ENCODE peak calls at places on chromosomes 2 and 18, in six cellular contexts. O is GM23338, C is GM23248, Q is A549, A is neural progenitor cell, S is right cardiac atrium. M is an unnamed sample. For H3K4me1, the result is how much of the 10 kb centered on the place peaks cover.

GRCh38 chr2:157497603-157498314 is 53.9 kb upstream of the CYTIP start:
- DNase-seq in O (peak), S (no peak), Q (peak), C (peak), A (peak), M (no peak)

GRCh38 chr2:64586883-64587481 is 62.9 kb downstream of the AFTPH start:
- DNase-seq in S (no peak), A (peak), Q (peak), O (peak), C (peak), M (no peak)

GRCh38 chr2:224584111-224584764 is 925 bp downstream of the CUL3 start:
- DNase-seq in S (peak), O (peak), C (peak), A (peak), Q (peak), M (peak)

GRCh38 chr2:11058129-11058528 is 97.1 kb upstream of the SLC66A3 start:
- DNase-seq in Q (no peak), O (no peak), C (no peak), S (no peak), A (no peak), M (no peak)

GRCh38 chr18:2948038-2948437 is 64.9 kb downstream of the LPIN2 start:
- DNase-seq in O (peak), S (no peak), C (peak), Q (peak), A (peak), M (no peak)

GRCh38 chr2:220043155-220043992 is 415.9 kb downstream of the SLC4A3 start:
- DNase-seq in A (no peak), Q (no peak), C (peak), S (no peak), O (no peak), M (no peak)

GRCh38 chr18:45447364-45448265 is 167.7 kb upstream of the SLC14A2 start:
- DNase-seq in Q (no peak), S (no peak), A (no peak), O (no peak), C (no peak), M (no peak)

GRCh38 chr2:27776097-27776496 is 4.6 kb downstream of the MRPL33 start:
- DNase-seq in A (no peak), Q (no peak), C (peak), S (peak), O (no peak), M (no peak)

GRCh38 chr18:58258707-58259342 is 214.8 kb downstream of the NEDD4L start:
- DNase-seq in O (no peak), C (no peak), S (no peak), A (no peak), Q (no peak), M (no peak)

GRCh38 chr2:208354964-208355381 is 51.6 kb upstream of the PTH2R start:
- DNase-seq in A (no peak), S (no peak), O (no peak), Q (no peak), C (no peak), M (no peak)

GRCh38 chr2:209662091-209662490 is 109.5 kb upstream of the UNC80 start:
- DNase-seq in C (no peak), Q (no peak), S (no peak), O (no peak), A (no peak), M (no peak)

GRCh38 chr18:23798249-23798648 is 109.0 kb downstream of the LAMA3 start:
- DNase-seq in S (no peak), C (peak), A (no peak), O (no peak), Q (no peak), M (no peak)

GRCh38 chr2:185934232-185934631 is 195.6 kb downstream of the FSIP2 start:
- DNase-seq in A (no peak), Q (no peak), C (no peak), O (no peak), S (no peak), M (no peak)

GRCh38 chr18:64410685-64411084 is 261.8 kb upstream of the LINC00305 start:
- DNase-seq in A (no peak), O (no peak), S (no peak), Q (no peak), C (no peak), M (no peak)

GRCh38 chr2:113083311-113083710 is 15.5 kb downstream of the IL1F10 start:
- DNase-seq in Q (no peak), A (no peak), O (no peak), C (no peak), S (no peak), M (no peak)

GRCh38 chr2:235666240-235666781 is 172.5 kb downstream of the AGAP1 start:
- DNase-seq in Q (peak), S (no peak), O (peak), A (peak), C (peak), M (peak)
- H3K4me1 ChIP-seq in Q (under half), S (under half), O (half or more), A (under half), C (under half), M (under half)

GRCh38 chr2:171711351-171711750 is 24.1 kb downstream of the DYNC1I2 start:
- DNase-seq in C (peak), O (no peak), Q (no peak), S (no peak), A (no peak), M (no peak)
- H3K4me3 ChIP-seq in C (peak), O (no peak), Q (no peak), S (no peak), A (no peak), M (no peak)

GRCh38 chr2:238238766-238239551 is 879 bp downstream of the HES6 start:
- DNase-seq in S (peak), Q (no peak), C (peak), O (peak), A (peak), M (peak)

GRCh38 chr2:238240761-238241711 is 1.2 kb upstream of the HES6 start:
- DNase-seq in C (peak), Q (no peak), S (peak), A (peak), O (peak), M (no peak)

GRCh38 chr2:238239552-238239871 is 326 bp downstream of the HES6 start:
- DNase-seq in C (peak), Q (no peak), O (peak), A (peak), S (no peak), M (peak)

GRCh38 chr2:238238311-238238765 is 1.5 kb downstream of the HES6 start:
- DNase-seq in A (no peak), O (no peak), C (no peak), S (no peak), Q (no peak), M (no peak)

DNA sequence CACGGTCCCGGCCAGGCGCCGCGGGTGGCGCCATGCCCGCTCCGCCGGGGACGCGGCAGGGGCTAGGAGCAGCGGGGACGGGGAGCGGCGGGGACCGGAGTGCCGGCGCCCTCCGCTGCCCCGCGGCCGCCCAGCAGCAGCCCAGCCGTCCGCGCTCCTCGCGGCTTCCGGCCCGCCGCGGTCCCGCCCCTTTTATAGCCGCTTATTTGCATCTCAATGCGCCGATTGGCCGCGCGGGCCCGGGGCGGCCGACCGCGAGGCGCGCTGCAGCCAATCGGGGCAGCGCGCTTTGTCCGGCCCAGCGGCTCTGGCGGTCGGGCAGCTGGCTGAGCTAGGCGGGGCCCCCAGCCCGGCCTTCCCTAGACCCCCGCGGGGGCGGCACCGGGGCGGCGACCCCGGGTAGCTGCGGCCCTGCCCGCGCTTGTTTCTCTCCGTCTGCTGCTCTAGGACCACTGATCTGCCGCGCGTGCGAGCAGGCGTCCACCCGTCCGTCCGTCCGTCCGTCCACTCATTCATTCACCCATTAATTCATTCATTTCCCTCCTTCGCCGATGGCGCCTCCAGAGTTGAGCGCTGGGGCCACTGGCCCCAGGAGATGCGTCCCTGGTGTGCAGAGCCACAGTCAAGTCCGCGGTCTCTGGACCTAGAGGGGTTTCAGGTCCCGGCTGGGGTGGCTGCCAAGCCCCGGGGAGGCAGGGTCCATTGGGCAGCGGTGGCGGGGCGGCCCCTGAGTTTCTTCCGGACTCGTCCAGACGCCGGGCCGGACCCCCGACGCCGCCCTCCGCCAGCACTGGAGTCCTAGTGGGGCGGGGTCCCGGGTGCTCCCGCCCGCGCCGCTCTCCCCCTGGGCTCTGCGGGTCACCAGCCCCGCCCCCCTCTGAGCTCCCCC is at the start of gene HES6:
- DNase-seq in S (peak), O (peak), A (peak), C (peak), Q (peak), M (peak)
- H3K4me1 ChIP-seq in S (under half), O (under half), A (under half), C (under half), Q (under half), M (under half)

DNA sequence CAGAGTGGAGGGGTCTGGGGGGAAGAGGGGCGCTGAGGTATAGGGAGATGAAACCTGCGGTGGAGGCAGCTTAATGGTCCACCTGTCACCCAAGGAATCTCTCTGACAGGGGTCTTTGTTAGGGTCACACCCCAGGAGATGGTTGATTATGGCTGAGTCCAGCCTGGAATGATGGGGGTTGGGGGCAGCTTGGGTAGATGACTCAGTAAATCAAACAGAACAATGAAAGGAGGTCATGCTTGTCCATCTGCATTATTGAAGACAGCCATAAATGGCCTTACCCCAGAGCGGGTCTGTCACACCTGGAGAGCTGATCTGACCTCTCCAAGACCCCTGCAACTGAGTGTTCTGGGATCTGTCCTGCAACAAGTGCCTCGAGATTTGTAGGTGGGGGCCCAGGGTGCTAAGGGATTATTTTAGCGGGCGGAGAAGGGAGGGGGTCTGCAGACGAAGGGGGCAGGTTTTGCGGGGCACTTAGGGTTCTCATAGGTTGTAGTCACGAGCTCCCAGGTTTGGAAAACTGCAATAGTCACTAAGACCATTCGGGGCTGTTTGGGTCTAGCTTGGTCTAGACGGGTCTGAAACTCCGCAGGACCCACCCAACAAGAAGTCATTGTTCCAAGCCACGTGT is 784 bp upstream of the IGFBP2 start:
- DNase-seq in C (no peak), A (peak), Q (no peak), S (no peak), O (peak), M (no peak)
- H3K4me3 ChIP-seq in C (peak), A (peak), Q (peak), S (no peak), O (peak), M (no peak)

GRCh38 chr2:16626497-16626896 is 39.1 kb downstream of the CYRIA start:
- DNase-seq in A (no peak), O (no peak), S (peak), C (peak), Q (no peak), M (no peak)
- H3K4me1 ChIP-seq in A (under half), O (under half), S (under half), C (under half), Q (under half), M (under half)

DNA sequence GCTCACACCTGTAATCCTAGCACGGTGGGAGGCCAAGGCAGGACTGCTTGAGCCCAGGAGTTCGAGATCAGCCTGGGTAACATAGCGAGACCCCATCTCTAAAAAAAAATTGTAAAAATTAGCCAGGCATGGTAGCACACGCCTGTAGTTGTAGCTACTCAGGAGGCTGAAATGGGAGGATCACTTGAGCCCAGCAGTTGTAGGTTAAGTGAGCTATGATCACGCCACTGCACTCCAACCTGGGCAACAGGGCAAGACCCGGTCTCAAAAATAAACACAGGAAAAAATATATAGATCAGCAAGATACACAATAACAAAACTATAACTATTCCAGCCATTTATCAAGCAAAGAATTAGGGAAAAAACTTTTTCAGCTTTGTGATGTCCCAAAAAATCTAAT is 3.0 kb downstream of the SF3B1 start:
- DNase-seq in Q (no peak), C (no peak), A (no peak), S (no peak), O (no peak), M (no peak)
- H3K4me3 ChIP-seq in Q (no peak), C (peak), A (peak), S (no peak), O (peak), M (peak)